ENCODE peak calls at places on chromosomes 11 and 22, in six cellular contexts. E, W, A, P, O and S are unnamed samples.

GRCh38 chr22:48511781-48512327 is 1315.8 kb downstream of the BRD1 start:
- DNase-seq in E (no peak), W (no peak), A (no peak), P (no peak), O (no peak), S (no peak)

GRCh38 chr11:76266269-76266668 is 60.0 kb upstream of the WNT11 start:
- DNase-seq in E (peak; percentile 71), W (peak; percentile 88), A (no peak), P (peak; percentile 96), O (peak; percentile 10), S (no peak)

GRCh38 chr11:11569936-11570491 is 51.8 kb downstream of the GALNT18 start:
- DNase-seq in E (no peak), W (peak; percentile 62), A (no peak), P (peak; percentile 13), O (no peak), S (peak; percentile 56)

GRCh38 chr11:102120006-102120405 is 9.8 kb downstream of the YAP1 start:
- DNase-seq in E (peak; percentile 13), W (peak; percentile 28), A (no peak), P (peak; percentile 78), O (no peak), S (no peak)

GRCh38 chr22:30206964-30207363 is 39.6 kb downstream of the LIF start:
- DNase-seq in E (peak; percentile 80), W (peak; percentile 99), A (peak; percentile 32), P (peak; percentile 97), O (peak; percentile 78), S (peak; percentile 94)

GRCh38 chr11:8156877-8157276 is 11.9 kb downstream of the RIC3 start:
- DNase-seq in E (no peak), W (no peak), A (no peak), P (no peak), O (no peak), S (no peak)

GRCh38 chr11:103920449-103920848 is 116.0 kb upstream of the DDI1 start:
- DNase-seq in E (no peak), W (peak; percentile 50), A (no peak), P (no peak), O (no peak), S (no peak)

GRCh38 chr11:66976048-66976467 is 954 bp downstream of the C11orf86 start:
- DNase-seq in E (no peak), W (no peak), A (peak; percentile 57), P (peak; percentile 55), O (no peak), S (no peak)

GRCh38 chr22:46887978-46888377 is 125.5 kb downstream of the TBC1D22A start:
- DNase-seq in E (no peak), W (no peak), A (no peak), P (no peak), O (no peak), S (no peak)

GRCh38 chr22:33057363-33057995 is 702 bp downstream of the SYN3 start:
- DNase-seq in E (no peak), W (no peak), A (no peak), P (no peak), O (no peak), S (no peak)

GRCh38 chr11:30730011-30730410 is 143.9 kb upstream of the MPPED2 start:
- DNase-seq in E (no peak), W (no peak), A (no peak), P (no peak), O (no peak), S (no peak)

GRCh38 chr11:119223856-119224255 is 17.7 kb downstream of the CBL start:
- DNase-seq in E (no peak), W (no peak), A (no peak), P (no peak), O (no peak), S (no peak)

GRCh38 chr11:2305862-2306823 is 4.3 kb downstream of the TSPAN32 start:
- DNase-seq in E (no peak), W (no peak), A (peak; percentile 43), P (no peak), O (no peak), S (peak; percentile 19)

GRCh38 chr11:121892863-121893262 is 223.2 kb downstream of the BLID start:
- DNase-seq in E (no peak), W (peak; percentile 85), A (no peak), P (peak; percentile 34), O (no peak), S (no peak)

GRCh38 chr22:30717331-30717921 is 22.8 kb downstream of the OSBP2 start:
- DNase-seq in E (peak; percentile 3), W (peak; percentile 85), A (peak; percentile 65), P (peak; percentile 88), O (peak; percentile 54), S (no peak)

GRCh38 chr11:61004037-61004641 is 32.7 kb downstream of the CD6 start:
- DNase-seq in E (no peak), W (no peak), A (peak; percentile 84), P (no peak), O (no peak), S (no peak)

GRCh38 chr11:9001736-9002135 is 2.1 kb downstream of the NRIP3 start:
- DNase-seq in E (no peak), W (peak; percentile 87), A (peak; percentile 9), P (peak; percentile 73), O (peak; percentile 15), S (no peak)

GRCh38 chr11:15170170-15170569 is 55.4 kb downstream of the INSC start:
- DNase-seq in E (no peak), W (peak; percentile 30), A (no peak), P (no peak), O (no peak), S (no peak)

GRCh38 chr11:92295175-92296137 is 70.8 kb downstream of the FAT3 start:
- DNase-seq in E (peak; percentile 24), W (no peak), A (no peak), P (peak; percentile 45), O (no peak), S (no peak)

GRCh38 chr11:31799036-31799793 is 11.9 kb downstream of the PAX6 start:
- DNase-seq in E (no peak), W (no peak), A (no peak), P (no peak), O (no peak), S (no peak)

GRCh38 chr22:45602824-45603301 is 68.8 kb upstream of the ATXN10 start:
- DNase-seq in E (no peak), W (no peak), A (peak; percentile 97), P (no peak), O (peak; percentile 80), S (no peak)

GRCh38 chr11:48036466-48036865 is 56.1 kb downstream of the PTPRJ start:
- DNase-seq in E (no peak), W (no peak), A (no peak), P (no peak), O (no peak), S (no peak)

GRCh38 chr11:106031936-106032335 is 9.9 kb upstream of the MSANTD4 start:
- DNase-seq in E (no peak), W (no peak), A (no peak), P (no peak), O (no peak), S (no peak)

GRCh38 chr11:44326615-44327475 is 16.9 kb upstream of the ALX4 start:
- DNase-seq in E (no peak), W (no peak), A (peak; percentile 88), P (no peak), O (no peak), S (peak; percentile 44)

GRCh38 chr11:43984039-43984438 is 41.6 kb downstream of the C11orf96 start:
- DNase-seq in E (no peak), W (no peak), A (no peak), P (no peak), O (no peak), S (no peak)

GRCh38 chr11:124113890-124114289 is 1.4 kb upstream of the VWA5A start:
- DNase-seq in E (no peak), W (peak; percentile 16), A (peak; percentile 37), P (no peak), O (no peak), S (no peak)

GRCh38 chr22:47547881-47548630 is 785.6 kb downstream of the TBC1D22A start:
- DNase-seq in E (no peak), W (no peak), A (no peak), P (no peak), O (no peak), S (no peak)

GRCh38 chr11:12761029-12761428 is 86.8 kb downstream of the TEAD1 start:
- DNase-seq in E (no peak), W (peak; percentile 37), A (peak; percentile 23), P (peak; percentile 48), O (peak; percentile 12), S (no peak)
- TF ChIP-seq CTCF in E (peak; percentile 36), W (peak; percentile 55), A (peak; percentile 43), P (peak; percentile 62), O (peak; percentile 55), S (peak; percentile 75)

GRCh38 chr22:37663521-37664140 is 5.1 kb downstream of the PDXP start:
- DNase-seq in E (no peak), W (no peak), A (no peak), P (no peak), O (no peak), S (no peak)

GRCh38 chr22:37661160-37661924 is 2.8 kb downstream of the PDXP start:
- DNase-seq in E (no peak), W (peak; percentile 37), A (peak; percentile 79), P (peak; percentile 35), O (no peak), S (no peak)

GRCh38 chr22:37660709-37661045 is 2.2 kb downstream of the PDXP start:
- DNase-seq in E (no peak), W (no peak), A (no peak), P (no peak), O (no peak), S (no peak)

GRCh38 chr22:37659897-37660708 is 1.6 kb downstream of the PDXP start:
- DNase-seq in E (no peak), W (no peak), A (no peak), P (no peak), O (no peak), S (no peak)

DNA sequence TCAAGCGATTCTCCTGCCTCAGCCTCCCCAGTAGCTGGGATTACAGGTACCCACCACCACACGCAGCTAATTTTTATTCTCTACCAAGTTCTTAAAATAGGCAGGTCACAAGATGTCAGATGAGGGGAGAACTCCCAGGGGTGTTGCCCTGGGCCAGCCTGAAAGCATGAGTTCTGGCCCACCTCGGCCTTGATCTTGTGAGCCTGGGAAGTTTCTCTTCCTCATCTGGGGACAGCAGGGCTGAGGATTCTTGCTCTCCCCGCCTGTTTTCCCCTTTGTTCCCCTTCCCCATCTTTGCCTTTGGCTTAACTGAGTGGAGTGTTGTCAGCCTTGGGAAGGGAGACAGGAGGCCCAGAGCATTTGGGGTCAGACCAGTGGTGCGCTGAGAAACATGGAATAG is 3.5 kb downstream of the PDXP start:
- DNase-seq in E (no peak), W (no peak), A (no peak), P (no peak), O (no peak), S (no peak)
- H3K4me1 ChIP-seq in E (peaks cover 15% of the 10 kb centered on the region), W (peaks cover 21% of the 10 kb centered on the region), A (peaks cover 21% of the 10 kb centered on the region), P (peaks cover 26% of the 10 kb centered on the region), O (peaks cover 11% of the 10 kb centered on the region), S (peaks cover 3% of the 10 kb centered on the region)

DNA sequence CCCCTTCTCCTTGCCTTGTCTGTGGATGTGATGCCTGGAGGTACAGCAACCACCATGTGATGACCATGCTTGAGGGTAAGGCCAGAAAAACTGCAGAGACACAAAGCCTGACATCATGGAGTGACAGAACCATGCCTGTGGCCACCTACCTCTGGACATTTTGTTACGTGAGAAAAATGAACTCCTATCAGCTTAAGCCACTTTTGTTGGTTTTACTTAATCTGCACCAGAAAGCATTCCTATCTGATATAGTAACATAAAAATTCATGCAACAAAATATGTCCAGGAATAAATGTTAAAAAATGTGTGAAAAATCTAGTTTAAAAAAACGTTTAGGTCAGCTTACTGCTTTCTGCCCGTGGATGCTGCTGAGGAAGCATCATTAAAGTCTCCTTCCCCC is 42.6 kb upstream of the P4HA3 start:
- DNase-seq in E (no peak), W (no peak), A (no peak), P (no peak), O (no peak), S (no peak)
- TF ChIP-seq CTCF in E (no peak), W (no peak), A (no peak), P (no peak), O (no peak), S (no peak)

GRCh38 chr22:36662981-36663380 is 40.6 kb downstream of the CACNG2 start:
- DNase-seq in E (no peak), W (no peak), A (no peak), P (no peak), O (no peak), S (no peak)
- H3K4me1 ChIP-seq in E (peaks cover 22% of the 10 kb centered on the region), W (peaks cover 28% of the 10 kb centered on the region), A (peaks cover 15% of the 10 kb centered on the region), P (peaks cover 30% of the 10 kb centered on the region), O (peaks cover 24% of the 10 kb centered on the region), S (peaks cover 17% of the 10 kb centered on the region)